ENCODE peak calls at places on chromosome 3, in four cellular contexts. L, D, E and U are unnamed samples.

GRCh38 chr3:36992806-36993325 is at the start of gene EPM2AIP1:
- DNase-seq in E (no peak), D (no peak), L (peak), U (no peak)

GRCh38 chr3:45774581-45775505 is 21.5 kb downstream of the SLC6A20 start:
- DNase-seq in L (no peak), D (no peak), E (no peak), U (no peak)

GRCh38 chr3:99686955-99687612 is 48.7 kb downstream of the COL8A1 start:
- DNase-seq in D (peak), E (peak), L (peak), U (no peak)

GRCh38 chr3:186640473-186640818 is 247 bp downstream of the FETUB start:
- DNase-seq in E (no peak), D (no peak), L (no peak), U (no peak)

GRCh38 chr3:14329116-14329830 is 73.1 kb upstream of the SLC6A6 start:
- DNase-seq in L (peak), E (no peak), D (no peak), U (no peak)

GRCh38 chr3:46861293-46861995 is 1.8 kb downstream of the MYL3 start:
- DNase-seq in D (peak), E (peak), L (peak), U (no peak)

GRCh38 chr3:64150527-64151238 is 74.6 kb downstream of the PRICKLE2 start:
- DNase-seq in D (no peak), L (no peak), E (peak), U (no peak)

GRCh38 chr3:28859897-28860296 is 421.0 kb upstream of the RBMS3 start:
- DNase-seq in E (no peak), D (no peak), L (no peak), U (no peak)

GRCh38 chr3:13480340-13481318 is 523 bp downstream of the HDAC11 start:
- DNase-seq in E (no peak), D (no peak), L (peak), U (no peak)

GRCh38 chr3:53939081-53939582 is 47.5 kb upstream of the SELENOK start:
- DNase-seq in L (no peak), E (no peak), D (no peak), U (no peak)

GRCh38 chr3:72011495-72011894 is 226.5 kb upstream of the PROK2 start:
- DNase-seq in E (no peak), D (no peak), L (no peak), U (no peak)

GRCh38 chr3:143951351-143951971 is 20.2 kb upstream of the DIPK2A start:
- DNase-seq in L (peak), D (peak), E (peak), U (no peak)

GRCh38 chr3:50356553-50356952 is 2.8 kb downstream of the TMEM115 start:
- DNase-seq in D (no peak), L (no peak), E (no peak), U (no peak)

GRCh38 chr3:128618398-128618726 is 32.3 kb downstream of the RPN1 start:
- DNase-seq in L (no peak), E (no peak), D (no peak), U (no peak)

DNA sequence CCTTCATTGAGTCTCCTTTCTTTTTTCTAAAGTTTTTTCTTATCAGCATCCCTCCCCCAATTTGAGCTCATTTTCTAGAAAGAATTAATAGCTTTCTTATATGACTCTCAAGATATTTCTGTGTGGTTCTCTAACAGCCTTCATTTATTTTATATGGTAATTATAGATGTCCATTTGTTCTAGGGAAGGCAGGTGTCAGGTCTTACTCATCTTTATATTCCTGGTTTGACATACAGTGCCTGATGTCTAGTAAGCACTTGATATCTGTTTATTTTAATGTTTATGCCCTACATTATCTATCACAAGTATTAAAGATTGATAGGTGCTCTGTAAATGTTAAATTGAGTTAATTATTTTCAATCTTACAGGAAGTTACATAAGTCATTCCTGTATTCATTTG is 426.7 kb upstream of the TPRG1 start:
- DNase-seq in L (no peak), E (no peak), D (no peak), U (no peak)
- TF ChIP-seq CREM in L (no peak), E (no peak), D (no peak), U (no peak)

GRCh38 chr3:197003461-197004385 is 25.9 kb downstream of the MELTF start:
- DNase-seq in D (no peak), E (no peak), L (no peak), U (no peak)
- TF ChIP-seq NR2C2 in D (no peak), E (no peak), L (no peak), U (no peak)

GRCh38 chr3:68878962-68879361 is 53.4 kb downstream of the TAFA4 start:
- DNase-seq in E (no peak), D (no peak), L (no peak), U (no peak)

GRCh38 chr3:68876112-68876713 is 56.1 kb downstream of the TAFA4 start:
- DNase-seq in E (peak), L (peak), D (peak), U (peak)

GRCh38 chr3:68880632-68881031 is 51.7 kb downstream of the TAFA4 start:
- DNase-seq in L (no peak), E (no peak), D (no peak), U (no peak)

GRCh38 chr3:68874551-68875348 is 57.6 kb downstream of the TAFA4 start:
- DNase-seq in L (no peak), D (no peak), E (no peak), U (no peak)

DNA sequence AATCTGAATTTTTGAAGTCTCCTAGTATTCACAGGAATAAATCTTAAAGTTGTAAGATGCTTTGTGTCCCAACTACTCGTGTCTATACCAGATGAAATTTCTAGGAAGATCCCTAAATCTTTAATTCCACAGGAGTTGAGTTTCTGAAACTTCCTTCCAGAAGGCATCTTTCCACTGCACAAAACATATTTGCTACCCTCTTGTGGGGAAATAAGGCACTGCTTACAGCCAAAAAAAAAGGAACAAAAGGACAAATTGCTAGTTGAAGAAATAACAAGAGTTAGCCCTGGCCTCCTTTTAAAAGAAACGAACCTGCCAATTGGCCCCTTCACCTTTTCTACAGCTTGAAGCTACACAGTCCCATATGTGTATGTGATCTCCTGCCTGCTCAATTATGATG is 54.0 kb downstream of the TAFA4 start:
- DNase-seq in E (peak), D (peak), L (no peak), U (no peak)
- TF ChIP-seq CREM in E (no peak), D (no peak), L (no peak), U (no peak)

DNA sequence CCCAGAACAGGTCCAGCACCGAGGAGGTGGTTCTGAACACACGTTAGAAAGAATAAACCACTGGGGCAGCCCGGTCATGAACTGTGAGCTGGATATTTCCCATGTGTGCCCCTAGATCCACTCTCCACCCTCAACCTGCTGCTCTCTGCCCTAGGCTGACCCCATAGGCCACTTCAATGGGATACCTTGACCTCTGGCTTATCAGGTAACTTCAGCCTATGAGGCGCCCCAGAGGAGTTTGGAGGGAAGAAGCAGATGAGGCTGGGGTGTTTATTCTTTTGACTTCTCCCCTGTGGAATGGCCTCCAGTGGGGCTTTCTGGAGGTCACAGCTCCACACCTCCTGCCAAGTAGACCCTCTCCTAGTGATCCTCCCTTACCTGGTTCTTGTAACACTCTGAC is 47.7 kb upstream of the SLC7A14 start:
- DNase-seq in E (no peak), L (no peak), D (peak), U (no peak)
- TF ChIP-seq NR2C2 in E (no peak), L (no peak), D (no peak), U (no peak)

DNA sequence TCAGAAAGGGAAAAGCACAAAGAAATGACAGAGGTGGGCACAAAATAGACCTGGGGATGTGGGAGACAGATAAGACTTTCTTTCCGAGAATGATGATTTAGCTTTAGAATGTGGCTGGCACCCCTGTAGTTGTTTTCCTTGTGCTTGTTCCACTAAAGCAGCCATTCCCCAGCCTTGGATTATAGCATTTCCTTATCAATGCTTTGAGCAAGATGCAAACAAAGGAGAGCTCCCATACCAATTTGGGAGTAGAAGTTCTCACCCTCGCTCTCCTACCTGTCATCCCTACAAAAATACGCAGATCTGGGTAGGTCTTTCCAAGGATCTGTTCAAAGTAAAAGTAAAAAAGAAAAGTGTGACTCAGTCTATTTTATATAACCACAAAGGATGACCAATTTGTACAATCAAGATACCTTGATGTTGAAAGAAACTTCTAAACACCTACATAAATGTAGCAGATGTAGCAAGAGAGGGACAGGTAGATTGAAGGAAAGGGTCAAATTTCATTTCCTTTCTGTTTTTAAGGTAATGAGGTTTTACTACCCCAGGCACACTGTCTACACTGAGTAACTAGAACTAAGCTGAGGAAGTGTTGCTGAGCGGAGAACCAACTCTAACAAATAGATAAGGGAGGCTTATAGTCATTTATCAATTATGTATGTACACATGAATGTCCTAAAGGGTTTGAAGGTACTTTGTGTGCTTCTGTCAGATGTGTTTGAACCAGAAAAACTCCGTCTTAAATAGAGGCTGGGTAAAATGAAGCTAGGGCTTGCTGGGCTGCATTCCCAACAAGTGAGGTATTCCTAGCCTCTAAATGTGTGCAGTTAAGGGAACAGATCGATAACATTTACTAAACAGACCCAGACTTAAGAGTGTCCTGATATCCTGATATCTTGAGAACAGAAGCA is 91.1 kb upstream of the LRRN1 start:
- DNase-seq in L (no peak), E (no peak), D (no peak), U (no peak)
- TF ChIP-seq CREM in L (no peak), E (no peak), D (no peak), U (no peak)

DNA sequence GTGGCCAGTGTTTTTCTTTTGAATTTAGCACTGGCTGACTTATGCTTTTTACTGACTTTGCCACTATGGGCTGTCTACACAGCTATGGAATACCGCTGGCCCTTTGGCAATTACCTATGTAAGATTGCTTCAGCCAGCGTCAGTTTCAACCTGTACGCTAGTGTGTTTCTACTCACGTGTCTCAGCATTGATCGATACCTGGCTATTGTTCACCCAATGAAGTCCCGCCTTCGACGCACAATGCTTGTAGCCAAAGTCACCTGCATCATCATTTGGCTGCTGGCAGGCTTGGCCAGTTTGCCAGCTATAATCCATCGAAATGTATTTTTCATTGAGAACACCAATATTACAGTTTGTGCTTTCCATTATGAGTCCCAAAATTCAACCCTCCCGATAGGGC is 43.5 kb downstream of the AGTR1 start:
- DNase-seq in E (no peak), L (no peak), D (no peak), U (no peak)
- TF ChIP-seq NR2C2 in E (no peak), L (no peak), D (no peak), U (no peak)

GRCh38 chr3:11386413-11387155 is 114.4 kb downstream of the ATG7 start:
- DNase-seq in D (no peak), E (no peak), L (no peak), U (no peak)

GRCh38 chr3:11382146-11382545 is 109.9 kb downstream of the ATG7 start:
- DNase-seq in E (no peak), D (no peak), L (no peak), U (no peak)

GRCh38 chr3:11385908-11386307 is 113.7 kb downstream of the ATG7 start:
- DNase-seq in E (no peak), D (no peak), L (no peak), U (no peak)

GRCh38 chr3:11384074-11384473 is 111.9 kb downstream of the ATG7 start:
- DNase-seq in L (no peak), D (no peak), E (no peak), U (no peak)

DNA sequence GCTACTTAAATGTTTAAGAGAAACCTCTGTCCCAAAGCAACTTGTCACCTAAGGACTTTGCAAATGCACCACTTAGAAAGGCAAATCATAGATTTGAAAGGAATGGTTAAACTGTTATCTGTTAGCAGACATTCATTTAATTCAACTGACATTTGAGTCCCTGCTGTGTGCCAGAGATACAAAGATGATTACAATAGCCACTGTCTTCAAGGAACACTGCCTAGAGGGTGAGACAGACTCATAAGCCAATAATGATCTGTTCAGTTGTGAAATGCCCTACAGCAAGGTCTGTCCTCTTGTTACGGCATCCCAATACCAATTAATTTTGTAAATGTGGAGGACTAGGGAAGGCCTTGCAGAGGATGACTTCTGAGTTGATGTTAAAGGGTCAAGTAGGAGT is 113.1 kb downstream of the ATG7 start:
- DNase-seq in L (no peak), E (no peak), D (no peak), U (no peak)
- TF ChIP-seq CREM in L (no peak), E (no peak), D (no peak), U (no peak)